ENCODE peak calls at places on chromosomes 1 and 21, in ten cellular contexts. One of them, this sample, is unnamed.
A peak's percentile ranks its signal among the peaks of the same experiment; 100 is the strongest.

GRCh38 chr1:30684881-30685795 is 38.2 kb downstream of the MATN1 start:
- DNase-seq in osteoblast: no peak
- DNase-seq in foreskin fibroblast: no peak
- DNase-seq in PC-3: peak; percentile 24
- DNase-seq in left lung: peak; percentile 87
- DNase-seq in pancreas: peak; percentile 99
- DNase-seq in colonic mucosa: peak; percentile 97
- DNase-seq in stomach: peak; percentile 87
- DNase-seq in HL-60: no peak
- DNase-seq in left ventricle myocardium inferior: peak; percentile 28
- DNase-seq in this sample: no peak

GRCh38 chr1:1418464-1419362 is 2.4 kb downstream of the ANKRD65 start:
- DNase-seq in stomach: no peak
- DNase-seq in colonic mucosa: no peak
- DNase-seq in foreskin fibroblast: no peak
- DNase-seq in left lung: peak; percentile 64
- DNase-seq in left ventricle myocardium inferior: no peak
- DNase-seq in osteoblast: peak; percentile 83
- DNase-seq in pancreas: no peak
- DNase-seq in PC-3: no peak
- DNase-seq in HL-60: no peak
- DNase-seq in this sample: no peak

GRCh38 chr1:150132372-150132771 is 17.3 kb upstream of the PLEKHO1 start:
- DNase-seq in colonic mucosa: no peak
- DNase-seq in left lung: no peak
- DNase-seq in stomach: no peak
- DNase-seq in osteoblast: no peak
- DNase-seq in HL-60: no peak
- DNase-seq in foreskin fibroblast: peak; percentile 16
- DNase-seq in pancreas: no peak
- DNase-seq in left ventricle myocardium inferior: no peak
- DNase-seq in PC-3: no peak
- DNase-seq in this sample: no peak

GRCh38 chr1:7221823-7222462 is 436.7 kb downstream of the CAMTA1 start:
- DNase-seq in colonic mucosa: peak; percentile 7
- DNase-seq in PC-3: no peak
- DNase-seq in foreskin fibroblast: peak; percentile 56
- DNase-seq in HL-60: no peak
- DNase-seq in pancreas: no peak
- DNase-seq in stomach: no peak
- DNase-seq in left ventricle myocardium inferior: no peak
- DNase-seq in left lung: no peak
- DNase-seq in osteoblast: no peak
- DNase-seq in this sample: no peak

GRCh38 chr21:39123375-39123774 is 59.9 kb downstream of the PSMG1 start:
- DNase-seq in left lung: no peak
- DNase-seq in pancreas: no peak
- DNase-seq in stomach: no peak
- DNase-seq in osteoblast: no peak
- DNase-seq in foreskin fibroblast: no peak
- DNase-seq in left ventricle myocardium inferior: no peak
- DNase-seq in PC-3: no peak
- DNase-seq in HL-60: no peak
- DNase-seq in colonic mucosa: no peak
- DNase-seq in this sample: no peak

GRCh38 chr1:226312065-226312464 is 3.1 kb upstream of the LIN9 start:
- DNase-seq in pancreas: no peak
- DNase-seq in osteoblast: no peak
- DNase-seq in PC-3: no peak
- DNase-seq in colonic mucosa: no peak
- DNase-seq in stomach: no peak
- DNase-seq in HL-60: no peak
- DNase-seq in foreskin fibroblast: no peak
- DNase-seq in left ventricle myocardium inferior: no peak
- DNase-seq in left lung: no peak
- DNase-seq in this sample: no peak

GRCh38 chr1:9331558-9332346 is 39.1 kb downstream of the SPSB1 start:
- DNase-seq in osteoblast: no peak
- DNase-seq in HL-60: no peak
- DNase-seq in PC-3: no peak
- DNase-seq in foreskin fibroblast: no peak
- DNase-seq in left ventricle myocardium inferior: no peak
- DNase-seq in pancreas: no peak
- DNase-seq in stomach: no peak
- DNase-seq in colonic mucosa: no peak
- DNase-seq in left lung: no peak
- DNase-seq in this sample: no peak

GRCh38 chr1:232329103-232329788 is 300.7 kb downstream of the SIPA1L2 start:
- DNase-seq in pancreas: no peak
- DNase-seq in HL-60: no peak
- DNase-seq in left ventricle myocardium inferior: no peak
- DNase-seq in PC-3: no peak
- DNase-seq in colonic mucosa: no peak
- DNase-seq in left lung: no peak
- DNase-seq in osteoblast: no peak
- DNase-seq in stomach: no peak
- DNase-seq in foreskin fibroblast: no peak
- DNase-seq in this sample: no peak

GRCh38 chr1:48105167-48105566 is 108.0 kb upstream of the TRABD2B start:
- DNase-seq in osteoblast: no peak
- DNase-seq in left ventricle myocardium inferior: no peak
- DNase-seq in left lung: no peak
- DNase-seq in HL-60: no peak
- DNase-seq in PC-3: no peak
- DNase-seq in stomach: no peak
- DNase-seq in colonic mucosa: no peak
- DNase-seq in pancreas: no peak
- DNase-seq in foreskin fibroblast: peak; percentile 20
- DNase-seq in this sample: no peak

GRCh38 chr1:25875154-25875855 is at the start of gene PAQR7:
- DNase-seq in colonic mucosa: peak; percentile 78
- DNase-seq in HL-60: peak; percentile 45
- DNase-seq in PC-3: peak; percentile 64
- DNase-seq in left ventricle myocardium inferior: peak; percentile 74
- DNase-seq in osteoblast: peak; percentile 95
- DNase-seq in foreskin fibroblast: peak; percentile 89
- DNase-seq in pancreas: peak; percentile 82
- DNase-seq in left lung: peak; percentile 94
- DNase-seq in stomach: peak; percentile 87
- DNase-seq in this sample: no peak

GRCh38 chr1:229848762-229849677 is 218.0 kb upstream of the GALNT2 start:
- DNase-seq in colonic mucosa: no peak
- DNase-seq in left ventricle myocardium inferior: no peak
- DNase-seq in pancreas: no peak
- DNase-seq in stomach: no peak
- DNase-seq in HL-60: no peak
- DNase-seq in foreskin fibroblast: peak; percentile 52
- DNase-seq in left lung: no peak
- DNase-seq in osteoblast: peak; percentile 66
- DNase-seq in PC-3: peak; percentile 65
- DNase-seq in this sample: no peak

GRCh38 chr1:111190931-111191451 is 9.5 kb downstream of the DENND2D start:
- DNase-seq in left lung: no peak
- DNase-seq in HL-60: peak; percentile 94
- DNase-seq in stomach: no peak
- DNase-seq in colonic mucosa: no peak
- DNase-seq in osteoblast: peak; percentile 66
- DNase-seq in left ventricle myocardium inferior: no peak
- DNase-seq in PC-3: no peak
- DNase-seq in pancreas: no peak
- DNase-seq in foreskin fibroblast: peak; percentile 68
- DNase-seq in this sample: no peak

GRCh38 chr1:111193712-111194480 is 6.5 kb downstream of the DENND2D start:
- DNase-seq in pancreas: no peak
- DNase-seq in stomach: no peak
- DNase-seq in left lung: no peak
- DNase-seq in left ventricle myocardium inferior: no peak
- DNase-seq in colonic mucosa: peak; percentile 61
- DNase-seq in HL-60: no peak
- DNase-seq in foreskin fibroblast: peak; percentile 61
- DNase-seq in PC-3: peak; percentile 13
- DNase-seq in osteoblast: no peak
- DNase-seq in this sample: no peak

GRCh38 chr1:111191496-111191895 is 8.9 kb downstream of the DENND2D start:
- DNase-seq in PC-3: no peak
- DNase-seq in HL-60: no peak
- DNase-seq in osteoblast: peak; percentile 96
- DNase-seq in stomach: no peak
- DNase-seq in left lung: no peak
- DNase-seq in left ventricle myocardium inferior: no peak
- DNase-seq in foreskin fibroblast: peak; percentile 88
- DNase-seq in pancreas: no peak
- DNase-seq in colonic mucosa: no peak
- DNase-seq in this sample: no peak

GRCh38 chr1:111192643-111193519 is 7.6 kb downstream of the DENND2D start:
- DNase-seq in pancreas: no peak
- DNase-seq in colonic mucosa: no peak
- DNase-seq in left lung: no peak
- DNase-seq in left ventricle myocardium inferior: no peak
- DNase-seq in stomach: no peak
- DNase-seq in HL-60: no peak
- DNase-seq in osteoblast: peak; percentile 64
- DNase-seq in foreskin fibroblast: peak; percentile 42
- DNase-seq in PC-3: no peak
- DNase-seq in this sample: no peak

GRCh38 chr1:111192074-111192473 is 8.4 kb downstream of the DENND2D start:
- DNase-seq in stomach: no peak
- DNase-seq in colonic mucosa: no peak
- DNase-seq in PC-3: no peak
- DNase-seq in left lung: peak; percentile 55
- DNase-seq in foreskin fibroblast: no peak
- DNase-seq in left ventricle myocardium inferior: no peak
- DNase-seq in pancreas: no peak
- DNase-seq in HL-60: no peak
- DNase-seq in osteoblast: no peak
- DNase-seq in this sample: no peak
- H3K4me3 ChIP-seq in stomach: no peak overlapping the region
- H3K4me3 ChIP-seq in colonic mucosa: no peak overlapping the region
- H3K4me3 ChIP-seq in PC-3: no peak overlapping the region
- H3K4me3 ChIP-seq in left lung: no peak overlapping the region
- H3K4me3 ChIP-seq in foreskin fibroblast: no peak overlapping the region
- H3K4me3 ChIP-seq in left ventricle myocardium inferior: no peak overlapping the region
- H3K4me3 ChIP-seq in pancreas: no peak overlapping the region
- H3K4me3 ChIP-seq in HL-60: no peak overlapping the region
- H3K4me3 ChIP-seq in osteoblast: no peak overlapping the region
- H3K4me3 ChIP-seq in this sample: no peak overlapping the region

GRCh38 chr1:168343566-168343965 is 62.9 kb downstream of the TBX19 start:
- DNase-seq in colonic mucosa: no peak
- DNase-seq in HL-60: no peak
- DNase-seq in pancreas: no peak
- DNase-seq in PC-3: peak; percentile 34
- DNase-seq in osteoblast: no peak
- DNase-seq in stomach: no peak
- DNase-seq in left ventricle myocardium inferior: no peak
- DNase-seq in left lung: no peak
- DNase-seq in foreskin fibroblast: peak; percentile 19
- DNase-seq in this sample: no peak
- TF ChIP-seq CTCF in colonic mucosa: no peak
- TF ChIP-seq CTCF in HL-60: no peak
- TF ChIP-seq CTCF in pancreas: no peak
- TF ChIP-seq CTCF in PC-3: peak; percentile 65
- TF ChIP-seq CTCF in osteoblast: peak; percentile 34
- TF ChIP-seq CTCF in stomach: no peak
- TF ChIP-seq CTCF in left ventricle myocardium inferior: peak; percentile 13
- TF ChIP-seq CTCF in left lung: no peak
- TF ChIP-seq CTCF in foreskin fibroblast: peak; percentile 27
- TF ChIP-seq CTCF in this sample: peak; percentile 35

GRCh38 chr1:173507847-173508209 is 30.7 kb downstream of the PRDX6 start:
- DNase-seq in stomach: no peak
- DNase-seq in foreskin fibroblast: peak; percentile 27
- DNase-seq in colonic mucosa: no peak
- DNase-seq in HL-60: no peak
- DNase-seq in left lung: no peak
- DNase-seq in pancreas: no peak
- DNase-seq in osteoblast: peak; percentile 23
- DNase-seq in PC-3: peak; percentile 99
- DNase-seq in left ventricle myocardium inferior: no peak
- DNase-seq in this sample: no peak

GRCh38 chr1:173508541-173508940 is 31.4 kb downstream of the PRDX6 start:
- DNase-seq in colonic mucosa: no peak
- DNase-seq in left lung: no peak
- DNase-seq in foreskin fibroblast: no peak
- DNase-seq in left ventricle myocardium inferior: no peak
- DNase-seq in osteoblast: no peak
- DNase-seq in pancreas: no peak
- DNase-seq in stomach: no peak
- DNase-seq in PC-3: peak; percentile 96
- DNase-seq in HL-60: no peak
- DNase-seq in this sample: no peak

GRCh38 chr1:173505401-173505800 is 28.3 kb downstream of the PRDX6 start:
- DNase-seq in left ventricle myocardium inferior: no peak
- DNase-seq in foreskin fibroblast: no peak
- DNase-seq in osteoblast: no peak
- DNase-seq in left lung: no peak
- DNase-seq in HL-60: no peak
- DNase-seq in PC-3: no peak
- DNase-seq in stomach: no peak
- DNase-seq in pancreas: no peak
- DNase-seq in colonic mucosa: no peak
- DNase-seq in this sample: no peak

GRCh38 chr1:173506437-173506836 is 29.3 kb downstream of the PRDX6 start:
- DNase-seq in osteoblast: no peak
- DNase-seq in foreskin fibroblast: peak; percentile 11
- DNase-seq in HL-60: no peak
- DNase-seq in pancreas: peak; percentile 26
- DNase-seq in left lung: peak; percentile 50
- DNase-seq in colonic mucosa: peak; percentile 81
- DNase-seq in left ventricle myocardium inferior: no peak
- DNase-seq in PC-3: peak; percentile 99
- DNase-seq in stomach: peak; percentile 56
- DNase-seq in this sample: no peak

GRCh38 chr1:173507205-173507846 is 30.2 kb downstream of the PRDX6 start:
- DNase-seq in osteoblast: peak; percentile 65
- DNase-seq in PC-3: peak; percentile 100
- DNase-seq in pancreas: no peak
- DNase-seq in stomach: no peak
- DNase-seq in foreskin fibroblast: peak; percentile 81
- DNase-seq in left ventricle myocardium inferior: no peak
- DNase-seq in colonic mucosa: no peak
- DNase-seq in left lung: no peak
- DNase-seq in HL-60: no peak
- DNase-seq in this sample: no peak
- H3K4me3 ChIP-seq in osteoblast: no peak overlapping the region
- H3K4me3 ChIP-seq in PC-3: peak overlapping the region; percentile 48
- H3K4me3 ChIP-seq in pancreas: no peak overlapping the region
- H3K4me3 ChIP-seq in stomach: no peak overlapping the region
- H3K4me3 ChIP-seq in foreskin fibroblast: no peak overlapping the region
- H3K4me3 ChIP-seq in left ventricle myocardium inferior: no peak overlapping the region
- H3K4me3 ChIP-seq in colonic mucosa: no peak overlapping the region
- H3K4me3 ChIP-seq in left lung: no peak overlapping the region
- H3K4me3 ChIP-seq in HL-60: no peak overlapping the region
- H3K4me3 ChIP-seq in this sample: no peak overlapping the region

DNA sequence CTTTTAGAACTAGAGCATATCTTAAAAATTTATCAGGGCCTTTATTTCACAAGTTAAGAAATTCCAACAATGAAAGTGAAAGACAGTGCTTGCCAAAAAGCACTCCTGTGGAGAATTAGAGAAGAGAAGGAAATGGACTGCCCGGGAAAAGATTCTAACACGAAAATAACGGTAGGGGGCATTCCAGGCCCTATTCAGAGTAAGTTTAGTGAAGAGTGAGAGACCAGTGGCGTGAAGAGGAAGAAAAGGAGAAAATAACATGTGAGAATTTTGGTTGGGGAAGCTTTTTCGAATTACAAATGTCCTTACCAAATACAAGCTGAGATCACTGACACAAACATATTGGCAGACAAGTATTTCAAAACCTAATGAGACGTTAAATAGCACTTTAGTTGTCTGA is 38.4 kb upstream of the RBM34 start:
- DNase-seq in foreskin fibroblast: peak; percentile 24
- DNase-seq in colonic mucosa: no peak
- DNase-seq in left lung: no peak
- DNase-seq in osteoblast: peak; percentile 38
- DNase-seq in PC-3: no peak
- DNase-seq in pancreas: no peak
- DNase-seq in stomach: no peak
- DNase-seq in HL-60: no peak
- DNase-seq in left ventricle myocardium inferior: no peak
- DNase-seq in this sample: no peak
- TF ChIP-seq CTCF in foreskin fibroblast: peak; percentile 30
- TF ChIP-seq CTCF in colonic mucosa: no peak
- TF ChIP-seq CTCF in left lung: no peak
- TF ChIP-seq CTCF in osteoblast: peak; percentile 50
- TF ChIP-seq CTCF in PC-3: no peak
- TF ChIP-seq CTCF in pancreas: no peak
- TF ChIP-seq CTCF in stomach: no peak
- TF ChIP-seq CTCF in HL-60: no peak
- TF ChIP-seq CTCF in left ventricle myocardium inferior: peak; percentile 40
- TF ChIP-seq CTCF in this sample: peak; percentile 19

This sample was measured in GM12864.